ENCODE peak calls at places on chromosomes 6 and 20, in six cellular contexts. O, I, J, W, H and Z are unnamed samples.

GRCh38 chr6:144149558-144149893 is 791 bp upstream of the STX11 start:
- DNase-seq in O (peak; percentile 7), I (no peak), J (no peak), W (no peak), H (no peak), Z (no peak)

GRCh38 chr20:44701116-44701865 is 13.9 kb upstream of the CCN5 start:
- DNase-seq in O (no peak), I (no peak), J (peak; percentile 40), W (no peak), H (no peak), Z (no peak)

GRCh38 chr20:59455392-59456341 is 148.7 kb upstream of the PHACTR3 start:
- DNase-seq in O (no peak), I (peak; percentile 63), J (no peak), W (no peak), H (no peak), Z (no peak)

GRCh38 chr6:166504100-166504499 is 82.4 kb downstream of the RAMACL start:
- DNase-seq in O (no peak), I (no peak), J (no peak), W (no peak), H (no peak), Z (no peak)

GRCh38 chr6:34243901-34244884 is 4.6 kb downstream of the SMIM29 start:
- DNase-seq in O (peak; percentile 49), I (peak; percentile 99), J (no peak), W (peak; percentile 92), H (peak; percentile 77), Z (no peak)

GRCh38 chr6:17980329-17980728 is 7.1 kb downstream of the KIF13A start:
- DNase-seq in O (no peak), I (no peak), J (no peak), W (no peak), H (no peak), Z (no peak)

GRCh38 chr20:62566266-62566665 is 76.0 kb upstream of the SLCO4A1 start:
- DNase-seq in O (no peak), I (no peak), J (no peak), W (no peak), H (no peak), Z (no peak)

GRCh38 chr6:4848382-4849068 is 72.3 kb downstream of the CDYL start:
- DNase-seq in O (no peak), I (peak; percentile 5), J (no peak), W (peak; percentile 12), H (no peak), Z (no peak)

GRCh38 chr6:14221564-14222297 is 104.2 kb downstream of the CD83 start:
- DNase-seq in O (no peak), I (no peak), J (no peak), W (no peak), H (no peak), Z (no peak)

GRCh38 chr6:48568856-48569255 is 457.9 kb upstream of the PTCHD4 start:
- DNase-seq in O (no peak), I (no peak), J (no peak), W (no peak), H (no peak), Z (no peak)

GRCh38 chr6:112310439-112311154 is 36.5 kb upstream of the RFPL4B start:
- DNase-seq in O (no peak), I (no peak), J (no peak), W (no peak), H (no peak), Z (no peak)

GRCh38 chr6:107676002-107676401 is 148.1 kb downstream of the SCML4 start:
- DNase-seq in O (no peak), I (peak; percentile 79), J (no peak), W (no peak), H (no peak), Z (no peak)